ENCODE peak calls at places on chromosomes 12 and 14, in seven cellular contexts. Z is mesothelial cell of epicardium, R is upper lobe of right lung, Y is neural crest cell, J is heart right ventricle, B is upper lobe of left lung, V is uterus. M is an unnamed sample.

GRCh38 chr14:104202259-104203070 is 64.1 kb downstream of the KIF26A start:
- DNase-seq in Z (no peak), R (peak; percentile 83), Y (no peak), J (no peak), B (peak; percentile 59), V (no peak), M (no peak)

GRCh38 chr12:41903014-41903702 is 241.5 kb downstream of the GXYLT1 start:
- DNase-seq in Z (no peak), R (no peak), Y (no peak), J (no peak), B (no peak), V (no peak), M (no peak)

GRCh38 chr14:103569436-103569835 is 6.7 kb downstream of the COA8 start:
- DNase-seq in Z (no peak), R (no peak), Y (no peak), J (no peak), B (no peak), V (no peak), M (no peak)

GRCh38 chr12:46160081-46160980 is 108.5 kb downstream of the SLC38A1 start:
- DNase-seq in Z (no peak), R (no peak), Y (no peak), J (no peak), B (peak; percentile 31), V (peak; percentile 28), M (no peak)

GRCh38 chr12:31590730-31591307 is at the start of gene DENND5B:
- DNase-seq in Z (peak; percentile 74), R (peak; percentile 87), Y (peak; percentile 75), J (peak; percentile 85), B (peak; percentile 66), V (peak; percentile 80), M (no peak)

GRCh38 chr12:97924122-97924521 is 461.5 kb downstream of the RMST start:
- DNase-seq in Z (no peak), R (no peak), Y (no peak), J (no peak), B (no peak), V (no peak), M (no peak)

GRCh38 chr12:113569841-113570240 is 98.2 kb upstream of the LHX5 start:
- DNase-seq in Z (no peak), R (no peak), Y (no peak), J (no peak), B (no peak), V (no peak), M (no peak)

GRCh38 chr12:1592444-1593231 is 1.7 kb downstream of the FBXL14 start:
- DNase-seq in Z (no peak), R (no peak), Y (peak; percentile 39), J (peak; percentile 59), B (peak; percentile 29), V (no peak), M (no peak)

GRCh38 chr12:59850268-59850667 is 254.4 kb downstream of the SLC16A7 start:
- DNase-seq in Z (no peak), R (no peak), Y (no peak), J (no peak), B (no peak), V (no peak), M (no peak)

GRCh38 chr14:24108336-24108874 is 6.2 kb upstream of the DCAF11 start:
- DNase-seq in Z (no peak), R (no peak), Y (no peak), J (no peak), B (no peak), V (no peak), M (no peak)

GRCh38 chr14:22555573-22556011 is 33.4 kb downstream of the DAD1 start:
- DNase-seq in Z (no peak), R (no peak), Y (no peak), J (no peak), B (no peak), V (no peak), M (no peak)

GRCh38 chr12:112005419-112006395 is 7.3 kb downstream of the TMEM116 start:
- DNase-seq in Z (no peak), R (no peak), Y (no peak), J (no peak), B (peak; percentile 85), V (no peak), M (no peak)

GRCh38 chr12:1993871-1994371 is 10.3 kb downstream of the DCP1B start:
- DNase-seq in Z (no peak), R (no peak), Y (no peak), J (no peak), B (peak; percentile 26), V (no peak), M (no peak)

GRCh38 chr12:27807063-27807703 is 27.1 kb upstream of the MANSC4 start:
- DNase-seq in Z (no peak), R (no peak), Y (no peak), J (no peak), B (no peak), V (no peak), M (no peak)

GRCh38 chr12:96249196-96250118 is 55.3 kb downstream of the ELK3 start:
- DNase-seq in Z (no peak), R (no peak), Y (no peak), J (peak; percentile 73), B (no peak), V (peak; percentile 86), M (no peak)

GRCh38 chr12:32502693-32503510 is 103.5 kb downstream of the FGD4 start:
- DNase-seq in Z (no peak), R (no peak), Y (no peak), J (no peak), B (peak; percentile 63), V (peak; percentile 26), M (no peak)

GRCh38 chr14:97713023-97713422 is 915.8 kb downstream of the VRK1 start:
- DNase-seq in Z (no peak), R (no peak), Y (no peak), J (no peak), B (no peak), V (no peak), M (no peak)

DNA sequence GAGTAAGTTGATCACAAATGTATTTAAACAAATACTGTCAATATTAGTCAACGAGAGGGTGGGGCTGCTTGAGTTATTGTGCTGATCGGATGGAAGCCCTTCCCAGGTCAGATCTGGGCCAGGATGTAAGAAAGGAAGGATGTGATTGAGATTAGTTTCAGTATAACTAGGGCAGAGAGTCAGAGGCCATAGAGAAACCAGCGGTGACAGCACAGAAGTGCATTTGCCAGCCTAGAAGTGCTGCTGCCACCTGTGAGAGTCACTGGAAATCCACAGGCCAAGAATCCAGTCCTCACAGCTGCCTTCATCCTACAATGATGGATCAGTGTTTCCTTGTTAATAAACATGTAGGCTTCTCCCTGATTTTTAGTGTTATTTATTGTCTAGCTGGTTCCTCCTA is 9.8 kb upstream of the FERMT2 start:
- DNase-seq in Z (no peak), R (no peak), Y (no peak), J (peak; percentile 17), B (peak; percentile 28), V (no peak), M (no peak)
- TF ChIP-seq CTCF in Z (no peak), R (no peak), Y (no peak), J (no peak), B (no peak), V (no peak), M (no peak)

GRCh38 chr14:78690836-78691235 is 520.7 kb downstream of the NRXN3 start:
- DNase-seq in Z (no peak), R (no peak), Y (no peak), J (no peak), B (no peak), V (no peak), M (no peak)

GRCh38 chr14:78683206-78683605 is 513.0 kb downstream of the NRXN3 start:
- DNase-seq in Z (no peak), R (no peak), Y (no peak), J (no peak), B (no peak), V (no peak), M (no peak)

DNA sequence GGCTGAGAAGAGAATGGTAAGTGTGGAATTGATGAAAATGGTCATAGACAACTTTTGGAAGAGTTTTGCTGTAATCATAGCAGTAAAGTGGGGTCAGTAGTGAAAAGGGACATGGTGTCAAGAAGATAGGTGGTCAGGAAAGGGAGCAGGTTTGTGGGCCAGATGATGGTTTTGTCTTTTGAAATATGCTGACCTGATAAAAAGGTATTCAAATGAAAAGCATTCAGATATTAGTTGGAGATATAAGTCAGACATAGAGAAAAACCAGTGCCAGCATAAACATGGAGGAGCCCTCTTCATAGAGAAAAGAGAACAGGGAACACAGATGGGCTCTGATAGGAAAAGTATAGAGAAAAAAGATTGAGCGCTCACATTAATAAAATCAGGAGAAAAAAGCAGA is 518.3 kb downstream of the NRXN3 start:
- DNase-seq in Z (no peak), R (no peak), Y (no peak), J (no peak), B (no peak), V (no peak), M (no peak)
- TF ChIP-seq CTCF in Z (no peak), R (no peak), Y (no peak), J (no peak), B (no peak), V (no peak), M (no peak)

DNA sequence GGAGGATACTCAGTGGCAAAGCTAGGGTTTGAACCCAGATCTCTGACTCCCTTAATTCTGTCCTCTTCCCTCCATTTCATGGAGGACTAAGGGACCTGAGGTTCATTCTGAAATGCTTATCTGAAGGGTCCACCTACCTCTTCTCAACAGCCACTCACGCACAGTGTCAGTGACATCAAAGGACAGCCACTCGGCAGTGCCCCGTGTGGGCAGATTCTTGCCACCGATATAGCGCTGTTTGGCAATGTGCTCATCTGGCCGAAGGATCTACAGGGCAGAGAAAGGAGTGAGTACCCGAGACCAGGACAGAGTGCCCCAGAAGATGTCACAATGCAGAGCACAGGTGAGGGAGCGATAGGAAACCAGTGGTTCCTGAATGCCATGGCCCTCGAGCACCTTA is 10.8 kb downstream of the TGFB3 start:
- DNase-seq in Z (no peak), R (no peak), Y (no peak), J (no peak), B (no peak), V (no peak), M (no peak)
- TF ChIP-seq CTCF in Z (no peak), R (no peak), Y (no peak), J (no peak), B (no peak), V (no peak), M (no peak)

GRCh38 chr12:115980339-115980738 is 297.2 kb downstream of the MED13L start:
- DNase-seq in Z (no peak), R (no peak), Y (no peak), J (no peak), B (no peak), V (no peak), M (no peak)

GRCh38 chr12:115988629-115989563 is 288.6 kb downstream of the MED13L start:
- DNase-seq in Z (no peak), R (no peak), Y (no peak), J (no peak), B (no peak), V (no peak), M (no peak)

GRCh38 chr12:115983226-115983798 is 294.2 kb downstream of the MED13L start:
- DNase-seq in Z (no peak), R (no peak), Y (no peak), J (no peak), B (no peak), V (no peak), M (no peak)

GRCh38 chr12:115988193-115988592 is 289.3 kb downstream of the MED13L start:
- DNase-seq in Z (no peak), R (no peak), Y (no peak), J (no peak), B (no peak), V (no peak), M (no peak)

DNA sequence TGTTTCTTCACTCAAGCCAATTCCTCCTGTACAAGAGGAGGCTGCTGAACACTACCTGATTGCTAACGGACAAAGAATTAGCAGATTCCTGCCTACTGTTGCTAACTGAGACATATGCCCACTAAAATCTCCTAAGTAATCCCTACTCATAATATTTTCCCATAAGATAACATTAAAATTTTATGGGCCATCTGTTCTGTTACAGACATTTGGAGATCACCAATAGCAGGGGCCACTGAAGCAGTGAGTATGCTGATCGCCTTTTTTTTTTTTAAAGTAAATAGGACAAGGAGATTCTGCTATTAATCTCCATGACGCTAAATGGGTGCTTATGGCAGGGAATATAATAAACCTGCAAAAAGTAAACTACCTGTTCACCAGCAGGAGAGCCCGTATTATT is 292.9 kb downstream of the MED13L start:
- DNase-seq in Z (no peak), R (no peak), Y (no peak), J (no peak), B (no peak), V (no peak), M (no peak)
- TF ChIP-seq CTCF in Z (no peak), R (no peak), Y (no peak), J (no peak), B (no peak), V (no peak), M (no peak)